ENCODE peak calls at places on chromosomes 3 and 15, in seven cellular contexts. H is suprapubic skin; A is brain pericyte; I is CD8-positive, alpha-beta T cell; R is T-helper 2 cell; E is nucleus accumbens; T is stimulated activated CD4-positive, alpha-beta T cell treated with anti-CD3 and anti-CD28 coated beads, Interleukin-2, amount 100 ng/mL, for 48 hours. N is an unnamed sample.

GRCh38 chr3:101095703-101096102 is 102.5 kb upstream of the ABI3BP start:
- DNase-seq in I (no peak), T (no peak), A (no peak), H (no peak), R (no peak), E (no peak), N (no peak)

GRCh38 chr15:28191832-28192231 is 92.7 kb upstream of the OCA2 start:
- DNase-seq in R (no peak), E (peak), H (no peak), A (peak), T (no peak), I (no peak), N (no peak)

GRCh38 chr3:126114406-126115386 is 30.8 kb upstream of the SLC41A3 start:
- DNase-seq in R (no peak), A (no peak), I (no peak), T (no peak), E (no peak), H (no peak), N (no peak)

GRCh38 chr3:53078656-53079055 is 32.8 kb upstream of the SFMBT1 start:
- DNase-seq in I (no peak), R (no peak), A (no peak), E (no peak), H (no peak), T (no peak), N (no peak)

GRCh38 chr3:148759425-148759824 is 61.7 kb downstream of the AGTR1 start:
- DNase-seq in H (no peak), R (no peak), A (no peak), T (no peak), E (no peak), I (no peak), N (no peak)

GRCh38 chr15:78830514-78831228 is 19.4 kb upstream of the ADAMTS7 start:
- DNase-seq in T (no peak), R (no peak), H (no peak), I (peak), E (no peak), A (no peak), N (no peak)

GRCh38 chr15:39919740-39920509 is at the start of gene GPR176:
- DNase-seq in I (peak), A (peak), T (peak), H (peak), R (no peak), E (peak), N (peak)

GRCh38 chr15:75145027-75145841 is 56.4 kb upstream of the C15orf39 start:
- DNase-seq in E (no peak), H (no peak), R (no peak), T (no peak), A (no peak), I (no peak), N (no peak)

GRCh38 chr3:139541898-139542288 is 2.4 kb upstream of the RBP1 start:
- DNase-seq in E (no peak), T (no peak), R (no peak), H (peak), I (no peak), A (no peak), N (no peak)

GRCh38 chr3:37347941-37348340 is 173.6 kb upstream of the LRRFIP2 start:
- DNase-seq in I (no peak), R (no peak), H (no peak), T (no peak), A (no peak), E (no peak), N (no peak)

GRCh38 chr3:39150170-39150802 is 3.1 kb downstream of the CSRNP1 start:
- DNase-seq in I (no peak), T (no peak), R (no peak), H (no peak), E (no peak), A (no peak), N (no peak)

GRCh38 chr15:97009036-97009555 is 678.6 kb downstream of the NR2F2 start:
- DNase-seq in E (no peak), I (no peak), H (no peak), R (no peak), A (no peak), T (no peak), N (no peak)

GRCh38 chr3:186035277-186035676 is 73.6 kb downstream of the ETV5 start:
- DNase-seq in A (no peak), H (no peak), R (no peak), I (no peak), E (no peak), T (no peak), N (no peak)

GRCh38 chr3:12501360-12502020 is 17.2 kb downstream of the TSEN2 start:
- DNase-seq in R (no peak), A (no peak), I (no peak), T (no peak), H (no peak), E (no peak), N (no peak)

GRCh38 chr3:183259621-183260020 is 6.6 kb downstream of the B3GNT5 start:
- DNase-seq in I (no peak), A (no peak), T (no peak), H (no peak), R (no peak), E (no peak), N (no peak)

GRCh38 chr3:72573051-72573450 is 275.2 kb downstream of the SHQ1 start:
- DNase-seq in I (no peak), E (no peak), A (no peak), R (no peak), H (no peak), T (no peak), N (no peak)

GRCh38 chr3:126494831-126495230 is 19.1 kb upstream of the ZXDC start:
- DNase-seq in I (no peak), H (no peak), A (no peak), T (no peak), R (no peak), E (no peak), N (no peak)

GRCh38 chr15:71109890-71110289 is 5.4 kb upstream of the THSD4 start:
- DNase-seq in I (no peak), H (no peak), R (no peak), T (no peak), A (no peak), E (no peak), N (no peak)

GRCh38 chr3:195028877-195029606 is 241.9 kb downstream of the XXYLT1 start:
- DNase-seq in A (no peak), E (no peak), R (no peak), H (no peak), I (no peak), T (no peak), N (no peak)

GRCh38 chr3:194296448-194296831 is 54.7 kb downstream of the CPN2 start:
- DNase-seq in H (no peak), A (no peak), R (no peak), T (no peak), E (no peak), I (no peak), N (peak)

GRCh38 chr3:115381573-115381912 is 234.5 kb upstream of the ZBTB20 start:
- DNase-seq in A (no peak), R (no peak), H (no peak), E (no peak), I (no peak), T (no peak), N (no peak)

GRCh38 chr3:42846682-42847522 is 28.8 kb downstream of the CYP8B1 start:
- DNase-seq in I (no peak), R (no peak), T (no peak), H (no peak), A (no peak), E (no peak), N (no peak)

N was measured in foreskin melanocyte.